ENCODE peak calls at places on chromosomes 2 and 18, in six cellular contexts. M, F, U, N, D and T are unnamed samples.

GRCh38 chr2:219434718-219435525 is at the start of gene SPEG:
- DNase-seq in U (no peak), D (no peak), M (no peak), F (no peak), N (no peak), T (no peak)

GRCh38 chr2:95375532-95376221 is 26.8 kb upstream of the FAHD2A start:
- DNase-seq in F (no peak), D (no peak), U (no peak), M (no peak), N (no peak), T (no peak)

GRCh38 chr2:143686585-143687164 is 557.5 kb downstream of the ARHGAP15 start:
- DNase-seq in M (no peak), D (peak; percentile 9), U (peak; percentile 68), F (peak; percentile 18), N (no peak), T (peak; percentile 24)

GRCh38 chr2:12173271-12173942 is 427.0 kb downstream of the LPIN1 start:
- DNase-seq in F (no peak), N (no peak), U (no peak), D (no peak), M (no peak), T (no peak)

GRCh38 chr2:102112271-102112670 is 30.3 kb upstream of the IL1R1 start:
- DNase-seq in U (no peak), F (no peak), D (no peak), N (no peak), M (no peak), T (no peak)

GRCh38 chr2:126913329-126913728 is 14.6 kb downstream of the TEX51 start:
- DNase-seq in D (no peak), M (no peak), F (no peak), U (no peak), N (no peak), T (no peak)

GRCh38 chr18:8654482-8655451 is 45.5 kb downstream of the RAB12 start:
- DNase-seq in N (no peak), D (peak; percentile 8), M (no peak), F (peak; percentile 51), U (peak; percentile 53), T (peak; percentile 39)

GRCh38 chr2:86488561-86489250 is 47.5 kb downstream of the KDM3A start:
- DNase-seq in N (no peak), D (no peak), U (no peak), F (no peak), M (no peak), T (no peak)

GRCh38 chr2:224883700-224884099 is 158.6 kb downstream of the DOCK10 start:
- DNase-seq in M (no peak), D (no peak), F (no peak), U (no peak), N (no peak), T (no peak)

GRCh38 chr18:39341106-39341505 is 1775.5 kb upstream of the CELF4 start:
- DNase-seq in M (no peak), F (no peak), N (no peak), D (no peak), U (no peak), T (no peak)